ENCODE peak calls at places on chromosomes 7 and 10, in seven cellular contexts. H, C, G, V, Y, N and T are unnamed samples.

GRCh38 chr7:72437061-72437460 is 24.9 kb upstream of the CALN1 start:
- DNase-seq in G (no peak), N (no peak), H (no peak), Y (no peak), V (no peak), C (no peak), T (no peak)

GRCh38 chr7:50251765-50252164 is 52.8 kb upstream of the IKZF1 start:
- DNase-seq in C (no peak), H (no peak), V (no peak), N (no peak), G (no peak), Y (no peak), T (no peak)

GRCh38 chr7:133109816-133110215 is 27.9 kb upstream of the CHCHD3 start:
- DNase-seq in N (no peak), H (no peak), G (no peak), C (no peak), Y (no peak), V (no peak), T (no peak)

GRCh38 chr7:46461334-46461777 is 540.3 kb upstream of the IGFBP3 start:
- DNase-seq in V (no peak), G (no peak), C (no peak), Y (no peak), N (no peak), H (no peak), T (no peak)

GRCh38 chr10:7686351-7687171 is 16.6 kb upstream of the ITIH2 start:
- DNase-seq in N (no peak), V (no peak), Y (no peak), G (no peak), H (no peak), C (no peak), T (no peak)

GRCh38 chr10:104339469-104340098 is 1.3 kb upstream of the ITPRIP start:
- DNase-seq in Y (no peak), N (peak), V (no peak), C (no peak), H (no peak), G (no peak), T (no peak)

GRCh38 chr10:25047902-25048301 is 31.5 kb downstream of the THNSL1 start:
- DNase-seq in H (no peak), N (no peak), G (no peak), Y (no peak), C (no peak), V (no peak), T (no peak)

GRCh38 chr7:131238260-131238940 is 89.3 kb upstream of the MKLN1 start:
- DNase-seq in Y (no peak), V (no peak), H (peak), C (no peak), N (no peak), G (no peak), T (no peak)

GRCh38 chr7:75531359-75531821 is 39.3 kb downstream of the SPDYE5 start:
- DNase-seq in H (no peak), V (peak), Y (no peak), N (no peak), G (no peak), C (no peak), T (no peak)